ENCODE peak calls at places on chromosomes 12 and 14, in six cellular contexts. O, X, L, H, N and W are unnamed samples.

GRCh38 chr14:56581041-56581727 is 1.6 kb downstream of the TMEM260 start:
- DNase-seq in O (no peak), X (no peak), L (no peak), H (peak; percentile 5), N (no peak), W (no peak)

GRCh38 chr14:66066991-66067788 is 419.0 kb upstream of the CCDC196 start:
- DNase-seq in O (no peak), X (no peak), L (no peak), H (no peak), N (no peak), W (peak; percentile 81)

GRCh38 chr14:71117839-71118743 is 210.8 kb downstream of the PCNX1 start:
- DNase-seq in O (no peak), X (no peak), L (peak; percentile 78), H (peak; percentile 39), N (no peak), W (peak; percentile 79)

GRCh38 chr12:62210422-62210821 is 49.8 kb upstream of the USP15 start:
- DNase-seq in O (no peak), X (no peak), L (peak; percentile 61), H (peak; percentile 47), N (peak; percentile 10), W (peak; percentile 64)

GRCh38 chr12:105724651-105725050 is 394.2 kb downstream of the C12orf75 start:
- DNase-seq in O (no peak), X (no peak), L (no peak), H (no peak), N (no peak), W (no peak)

GRCh38 chr14:55249423-55249822 is 21.8 kb upstream of the FBXO34 start:
- DNase-seq in O (no peak), X (no peak), L (peak; percentile 54), H (no peak), N (no peak), W (peak; percentile 45)

GRCh38 chr14:100867631-100868315 is 35.7 kb downstream of the RTL1 start:
- DNase-seq in O (no peak), X (no peak), L (no peak), H (no peak), N (no peak), W (no peak)

GRCh38 chr12:130444986-130445385 is 107.3 kb downstream of the PIWIL1 start:
- DNase-seq in O (no peak), X (no peak), L (no peak), H (no peak), N (no peak), W (no peak)

GRCh38 chr14:100159107-100159864 is at the start of gene DEGS2:
- DNase-seq in O (peak; percentile 83), X (no peak), L (no peak), H (peak; percentile 53), N (no peak), W (no peak)

GRCh38 chr14:22646570-22647254 is 2.6 kb upstream of the OR6J1 start:
- DNase-seq in O (no peak), X (no peak), L (no peak), H (no peak), N (peak; percentile 85), W (peak; percentile 70)

GRCh38 chr12:75706786-75707605 is 195.6 kb upstream of the KRR1 start:
- DNase-seq in O (no peak), X (no peak), L (peak; percentile 68), H (no peak), N (no peak), W (peak; percentile 91)

GRCh38 chr12:109880938-109881337 is 597 bp upstream of the GLTP start:
- DNase-seq in O (no peak), X (no peak), L (no peak), H (no peak), N (no peak), W (no peak)

GRCh38 chr14:99672506-99673327 is 11.4 kb upstream of the CYP46A1 start:
- DNase-seq in O (no peak), X (no peak), L (no peak), H (peak; percentile 51), N (no peak), W (no peak)

GRCh38 chr12:110180591-110181005 is 56.4 kb downstream of the IFT81 start:
- DNase-seq in O (no peak), X (no peak), L (no peak), H (no peak), N (peak; percentile 81), W (peak; percentile 12)

GRCh38 chr14:89466939-89467338 is 49.9 kb upstream of the FOXN3 start:
- DNase-seq in O (no peak), X (no peak), L (no peak), H (no peak), N (no peak), W (no peak)

GRCh38 chr14:77961853-77962580 is 162.1 kb downstream of the ADCK1 start:
- DNase-seq in O (no peak), X (no peak), L (no peak), H (no peak), N (no peak), W (no peak)

GRCh38 chr12:113262710-113263109 is 41.4 kb downstream of the TPCN1 start:
- DNase-seq in O (no peak), X (no peak), L (no peak), H (no peak), N (peak; percentile 8), W (peak; percentile 55)

GRCh38 chr12:113043240-113043639 is 13.3 kb upstream of the DTX1 start:
- DNase-seq in O (no peak), X (no peak), L (no peak), H (no peak), N (no peak), W (no peak)

GRCh38 chr14:47194051-47194450 is 481.4 kb downstream of the MDGA2 start:
- DNase-seq in O (no peak), X (no peak), L (no peak), H (no peak), N (no peak), W (no peak)

GRCh38 chr12:26790645-26790994 is 42.4 kb downstream of the ITPR2 start:
- DNase-seq in O (no peak), X (no peak), L (no peak), H (no peak), N (no peak), W (no peak)

GRCh38 chr12:69275471-69275891 is 36.1 kb downstream of the CPSF6 start:
- DNase-seq in O (no peak), X (no peak), L (no peak), H (no peak), N (no peak), W (peak; percentile 60)

GRCh38 chr12:14920475-14921126 is 17.7 kb downstream of the ERP27 start:
- DNase-seq in O (no peak), X (no peak), L (no peak), H (no peak), N (no peak), W (no peak)

GRCh38 chr14:104557086-104557485 is 22.5 kb upstream of the C14orf180 start:
- DNase-seq in O (no peak), X (peak; percentile 2), L (no peak), H (no peak), N (no peak), W (no peak)

GRCh38 chr12:47877081-47877480 is 27.7 kb downstream of the VDR start:
- DNase-seq in O (no peak), X (no peak), L (no peak), H (no peak), N (no peak), W (no peak)

GRCh38 chr12:96623155-96623554 is 133.8 kb downstream of the CFAP54 start:
- DNase-seq in O (no peak), X (no peak), L (no peak), H (no peak), N (no peak), W (no peak)

GRCh38 chr14:20247651-20248246 is 8.7 kb downstream of the OR11H4 start:
- DNase-seq in O (no peak), X (no peak), L (no peak), H (peak; percentile 33), N (no peak), W (no peak)

GRCh38 chr12:21946983-21947382 is 5.8 kb upstream of the ABCC9 start:
- DNase-seq in O (no peak), X (no peak), L (no peak), H (no peak), N (no peak), W (no peak)

GRCh38 chr12:133120385-133121191 is 9.5 kb downstream of the ZNF891 start:
- DNase-seq in O (no peak), X (no peak), L (no peak), H (no peak), N (no peak), W (peak; percentile 9)
- H3K4me3 ChIP-seq in O (no peak overlapping the region), X (no peak overlapping the region), L (no peak overlapping the region), H (no peak overlapping the region), N (no peak overlapping the region), W (no peak overlapping the region)

GRCh38 chr14:30610719-30611388 is 11.3 kb upstream of the SCFD1 start:
- DNase-seq in O (peak; percentile 35), X (no peak), L (peak; percentile 70), H (peak; percentile 27), N (no peak), W (peak; percentile 88)
- TF ChIP-seq CTCF in O (no peak), X (peak; percentile 18), L (peak; percentile 62), H (no peak), N (peak; percentile 30), W (peak; percentile 29)

DNA sequence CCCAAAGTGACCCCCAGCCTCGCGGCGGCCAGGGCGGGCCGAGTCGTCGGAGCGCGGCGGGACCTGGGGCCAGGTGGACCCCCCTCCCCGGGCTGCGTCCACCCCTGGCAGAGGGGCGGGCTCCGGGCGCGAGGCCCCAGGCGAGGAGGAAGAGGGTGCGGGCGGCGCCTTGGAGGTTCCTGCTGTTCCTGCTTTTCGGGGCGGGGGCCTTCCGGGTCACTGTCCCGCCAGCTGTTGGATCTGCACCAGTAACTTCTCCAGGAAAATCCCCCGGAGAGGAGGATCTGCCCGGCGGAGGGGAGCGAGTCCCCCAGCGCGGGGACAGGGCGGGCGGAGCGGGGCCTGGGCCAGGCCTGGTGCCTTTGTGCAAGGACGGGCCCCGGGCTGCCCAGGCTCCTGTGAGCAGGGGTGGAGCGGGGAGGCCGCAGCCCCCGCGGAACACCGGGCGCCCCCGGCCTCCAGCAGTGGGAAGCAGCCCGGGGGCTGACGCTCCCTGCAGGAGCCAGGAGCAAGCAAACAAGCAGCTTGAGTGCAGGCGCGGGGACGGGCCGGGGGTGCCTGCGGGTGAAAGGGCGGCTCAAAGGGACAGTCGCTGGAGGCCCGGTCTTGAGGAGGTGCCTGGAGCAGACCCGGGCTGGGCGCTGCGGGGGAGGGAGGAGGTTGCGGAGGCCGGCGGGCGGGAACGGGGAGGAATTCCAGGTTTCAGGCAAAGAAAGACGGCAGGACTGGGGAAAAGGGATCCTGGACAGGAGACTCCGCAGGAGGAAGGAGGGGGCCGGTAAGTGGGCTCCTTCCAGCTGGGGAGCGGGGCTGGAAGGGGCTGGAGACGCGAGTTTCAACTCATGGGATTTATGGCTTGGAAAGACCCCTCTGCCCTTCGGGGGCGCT is 15.5 kb downstream of the TNFAIP2 start:
- DNase-seq in O (no peak), X (no peak), L (no peak), H (no peak), N (no peak), W (no peak)
- H3K4me3 ChIP-seq in O (no peak overlapping the region), X (peak overlapping the region; percentile 20), L (no peak overlapping the region), H (no peak overlapping the region), N (no peak overlapping the region), W (no peak overlapping the region)

GRCh38 chr14:75281691-75282000 is 3.0 kb downstream of the FOS start:
- DNase-seq in O (no peak), X (no peak), L (no peak), H (no peak), N (no peak), W (no peak)

GRCh38 chr14:75282166-75282547 is 3.5 kb downstream of the FOS start:
- DNase-seq in O (no peak), X (no peak), L (no peak), H (no peak), N (no peak), W (peak; percentile 38)

GRCh38 chr14:75283884-75284563 is 5.4 kb downstream of the FOS start:
- DNase-seq in O (no peak), X (no peak), L (peak; percentile 31), H (no peak), N (no peak), W (peak; percentile 52)

GRCh38 chr14:75285331-75285730 is 6.7 kb downstream of the FOS start:
- DNase-seq in O (no peak), X (no peak), L (no peak), H (no peak), N (no peak), W (no peak)

GRCh38 chr14:75283162-75283883 is 4.7 kb downstream of the FOS start:
- DNase-seq in O (no peak), X (no peak), L (peak; percentile 66), H (no peak), N (no peak), W (peak; percentile 91)
- TF ChIP-seq CTCF in O (no peak), X (no peak), L (peak; percentile 19), H (no peak), N (peak; percentile 10), W (peak; percentile 29)